ENCODE peak calls at places on chromosomes 16 and 17, in four cellular contexts. One of them, this sample, is unnamed.
A peak's percentile ranks its signal among the peaks of the same experiment; 100 is the strongest.

GRCh38 chr17:59490259-59490658 is 75.2 kb upstream of the DHX40 start:
- DNase-seq in endothelial cell of umbilical vein: no peak
- DNase-seq in mammary epithelial cell: no peak
- DNase-seq in SK-N-SH: no peak
- DNase-seq in this sample: no peak

GRCh38 chr16:65876200-65876498 is 490.3 kb upstream of the CDH5 start:
- DNase-seq in mammary epithelial cell: no peak
- DNase-seq in SK-N-SH: no peak
- DNase-seq in endothelial cell of umbilical vein: no peak
- DNase-seq in this sample: no peak

GRCh38 chr17:80765241-80766022 is 220.8 kb downstream of the RPTOR start:
- DNase-seq in SK-N-SH: no peak
- DNase-seq in mammary epithelial cell: no peak
- DNase-seq in endothelial cell of umbilical vein: no peak
- DNase-seq in this sample: no peak

GRCh38 chr17:37092701-37093100 is 143.9 kb downstream of the AATF start:
- DNase-seq in SK-N-SH: no peak
- DNase-seq in endothelial cell of umbilical vein: no peak
- DNase-seq in mammary epithelial cell: no peak
- DNase-seq in this sample: no peak

GRCh38 chr16:14338236-14338635 is 267.1 kb downstream of the MRTFB start:
- DNase-seq in endothelial cell of umbilical vein: no peak
- DNase-seq in mammary epithelial cell: no peak
- DNase-seq in SK-N-SH: no peak
- DNase-seq in this sample: no peak

GRCh38 chr17:65198653-65199382 is 61.6 kb downstream of the RGS9 start:
- DNase-seq in mammary epithelial cell: peak; percentile 35
- DNase-seq in endothelial cell of umbilical vein: peak; percentile 67
- DNase-seq in SK-N-SH: peak; percentile 90
- DNase-seq in this sample: no peak

GRCh38 chr16:85249418-85249817 is 137.1 kb upstream of the CIBAR2 start:
- DNase-seq in SK-N-SH: peak; percentile 68
- DNase-seq in endothelial cell of umbilical vein: no peak
- DNase-seq in mammary epithelial cell: no peak
- DNase-seq in this sample: no peak

GRCh38 chr17:80111702-80112470 is 10.5 kb downstream of the GAA start:
- DNase-seq in mammary epithelial cell: no peak
- DNase-seq in SK-N-SH: peak; percentile 56
- DNase-seq in endothelial cell of umbilical vein: no peak
- DNase-seq in this sample: no peak

GRCh38 chr17:63039342-63039741 is 73.3 kb downstream of the TANC2 start:
- DNase-seq in endothelial cell of umbilical vein: no peak
- DNase-seq in SK-N-SH: no peak
- DNase-seq in mammary epithelial cell: no peak
- DNase-seq in this sample: no peak

GRCh38 chr17:30378191-30378796 is 433 bp upstream of the CPD start:
- DNase-seq in SK-N-SH: peak; percentile 58
- DNase-seq in mammary epithelial cell: no peak
- DNase-seq in endothelial cell of umbilical vein: no peak
- DNase-seq in this sample: no peak

GRCh38 chr17:58344047-58344790 is 7.8 kb downstream of the SUPT4H1 start:
- DNase-seq in endothelial cell of umbilical vein: peak; percentile 5
- DNase-seq in mammary epithelial cell: no peak
- DNase-seq in SK-N-SH: no peak
- DNase-seq in this sample: no peak

GRCh38 chr17:70810609-70811008 is 641.3 kb downstream of the KCNJ2 start:
- DNase-seq in SK-N-SH: no peak
- DNase-seq in endothelial cell of umbilical vein: no peak
- DNase-seq in mammary epithelial cell: no peak
- DNase-seq in this sample: no peak

GRCh38 chr16:63904182-63904581 is 1217.7 kb downstream of the CDH11 start:
- DNase-seq in endothelial cell of umbilical vein: no peak
- DNase-seq in mammary epithelial cell: no peak
- DNase-seq in SK-N-SH: no peak
- DNase-seq in this sample: no peak

GRCh38 chr17:45240905-45241314 is 19.2 kb downstream of the FMNL1 start:
- DNase-seq in endothelial cell of umbilical vein: no peak
- DNase-seq in SK-N-SH: no peak
- DNase-seq in mammary epithelial cell: no peak
- DNase-seq in this sample: no peak

GRCh38 chr17:63601439-63602371 is 1.0 kb downstream of the TACO1 start:
- DNase-seq in endothelial cell of umbilical vein: peak; percentile 21
- DNase-seq in mammary epithelial cell: peak; percentile 14
- DNase-seq in SK-N-SH: no peak
- DNase-seq in this sample: no peak

GRCh38 chr17:43734376-43734775 is 24.2 kb downstream of the SOST start:
- DNase-seq in mammary epithelial cell: peak; percentile 69
- DNase-seq in SK-N-SH: no peak
- DNase-seq in endothelial cell of umbilical vein: no peak
- DNase-seq in this sample: no peak

GRCh38 chr17:58289869-58290268 is 9.1 kb upstream of the MPO start:
- DNase-seq in endothelial cell of umbilical vein: no peak
- DNase-seq in mammary epithelial cell: no peak
- DNase-seq in SK-N-SH: no peak
- DNase-seq in this sample: no peak

GRCh38 chr17:13626703-13627102 is 25.0 kb upstream of the HS3ST3A1 start:
- DNase-seq in mammary epithelial cell: peak; percentile 58
- DNase-seq in SK-N-SH: no peak
- DNase-seq in endothelial cell of umbilical vein: no peak
- DNase-seq in this sample: no peak

GRCh38 chr17:76151896-76152454 is 10.9 kb upstream of the FOXJ1 start:
- DNase-seq in endothelial cell of umbilical vein: no peak
- DNase-seq in mammary epithelial cell: no peak
- DNase-seq in SK-N-SH: no peak
- DNase-seq in this sample: no peak

GRCh38 chr17:45975640-45976295 is 23.3 kb upstream of the STH start:
- DNase-seq in SK-N-SH: no peak
- DNase-seq in endothelial cell of umbilical vein: no peak
- DNase-seq in mammary epithelial cell: no peak
- DNase-seq in this sample: no peak

GRCh38 chr17:75263051-75263450 is 1.4 kb downstream of the MRPS7 start:
- DNase-seq in endothelial cell of umbilical vein: no peak
- DNase-seq in mammary epithelial cell: no peak
- DNase-seq in SK-N-SH: no peak
- DNase-seq in this sample: no peak

GRCh38 chr16:81543571-81543970 is 99.0 kb downstream of the CMIP start:
- DNase-seq in mammary epithelial cell: no peak
- DNase-seq in SK-N-SH: no peak
- DNase-seq in endothelial cell of umbilical vein: peak; percentile 52
- DNase-seq in this sample: no peak

GRCh38 chr17:17943281-17943984 is 28.8 kb downstream of the TOM1L2 start:
- DNase-seq in endothelial cell of umbilical vein: no peak
- DNase-seq in SK-N-SH: no peak
- DNase-seq in mammary epithelial cell: no peak
- DNase-seq in this sample: no peak

GRCh38 chr17:55825213-55825612 is 74.4 kb downstream of the PCTP start:
- DNase-seq in mammary epithelial cell: peak; percentile 7
- DNase-seq in SK-N-SH: no peak
- DNase-seq in endothelial cell of umbilical vein: peak; percentile 8
- DNase-seq in this sample: no peak

GRCh38 chr17:38585056-38585804 is 20.5 kb downstream of the SRCIN1 start:
- DNase-seq in endothelial cell of umbilical vein: no peak
- DNase-seq in SK-N-SH: no peak
- DNase-seq in mammary epithelial cell: no peak
- DNase-seq in this sample: no peak

GRCh38 chr16:11312718-11313492 is 31.8 kb upstream of the PRM1 start:
- DNase-seq in endothelial cell of umbilical vein: no peak
- DNase-seq in SK-N-SH: no peak
- DNase-seq in mammary epithelial cell: no peak
- DNase-seq in this sample: no peak

GRCh38 chr17:17505610-17506171 is 9.5 kb upstream of the RASD1 start:
- DNase-seq in endothelial cell of umbilical vein: no peak
- DNase-seq in SK-N-SH: no peak
- DNase-seq in mammary epithelial cell: no peak
- DNase-seq in this sample: no peak

GRCh38 chr17:67503184-67503583 is 126.1 kb downstream of the PITPNC1 start:
- DNase-seq in SK-N-SH: no peak
- DNase-seq in mammary epithelial cell: peak; percentile 80
- DNase-seq in endothelial cell of umbilical vein: no peak
- DNase-seq in this sample: no peak

GRCh38 chr16:8814095-8814806 is 16.6 kb downstream of the PMM2 start:
- DNase-seq in mammary epithelial cell: no peak
- DNase-seq in SK-N-SH: no peak
- DNase-seq in endothelial cell of umbilical vein: no peak
- DNase-seq in this sample: no peak

GRCh38 chr17:39973496-39973895 is 7.1 kb upstream of the PSMD3 start:
- DNase-seq in endothelial cell of umbilical vein: no peak
- DNase-seq in SK-N-SH: no peak
- DNase-seq in mammary epithelial cell: peak; percentile 57
- DNase-seq in this sample: no peak

GRCh38 chr16:17305694-17306093 is 165.1 kb downstream of the XYLT1 start:
- DNase-seq in mammary epithelial cell: no peak
- DNase-seq in SK-N-SH: no peak
- DNase-seq in endothelial cell of umbilical vein: no peak
- DNase-seq in this sample: no peak

GRCh38 chr16:64445245-64445644 is 676.6 kb downstream of the CDH11 start:
- DNase-seq in mammary epithelial cell: no peak
- DNase-seq in endothelial cell of umbilical vein: no peak
- DNase-seq in SK-N-SH: no peak
- DNase-seq in this sample: no peak

GRCh38 chr16:83967838-83968482 is at the start of gene NECAB2:
- DNase-seq in endothelial cell of umbilical vein: peak; percentile 14
- DNase-seq in mammary epithelial cell: no peak
- DNase-seq in SK-N-SH: peak; percentile 94
- DNase-seq in this sample: no peak

GRCh38 chr17:1416414-1416813 is 16.4 kb upstream of the YWHAE start:
- DNase-seq in SK-N-SH: no peak
- DNase-seq in endothelial cell of umbilical vein: no peak
- DNase-seq in mammary epithelial cell: no peak
- DNase-seq in this sample: no peak
- H2AFZ ChIP-seq in SK-N-SH: no peak overlapping the region
- H2AFZ ChIP-seq in endothelial cell of umbilical vein: no peak overlapping the region
- H2AFZ ChIP-seq in mammary epithelial cell: no peak overlapping the region
- H2AFZ ChIP-seq in this sample: no peak overlapping the region

GRCh38 chr16:89097528-89097846 is 3.8 kb downstream of the ACSF3 start:
- DNase-seq in endothelial cell of umbilical vein: no peak
- DNase-seq in mammary epithelial cell: no peak
- DNase-seq in SK-N-SH: no peak
- DNase-seq in this sample: no peak
- TF ChIP-seq CTCF in endothelial cell of umbilical vein: no peak
- TF ChIP-seq CTCF in mammary epithelial cell: no peak
- TF ChIP-seq CTCF in SK-N-SH: no peak
- TF ChIP-seq CTCF in this sample: no peak

DNA sequence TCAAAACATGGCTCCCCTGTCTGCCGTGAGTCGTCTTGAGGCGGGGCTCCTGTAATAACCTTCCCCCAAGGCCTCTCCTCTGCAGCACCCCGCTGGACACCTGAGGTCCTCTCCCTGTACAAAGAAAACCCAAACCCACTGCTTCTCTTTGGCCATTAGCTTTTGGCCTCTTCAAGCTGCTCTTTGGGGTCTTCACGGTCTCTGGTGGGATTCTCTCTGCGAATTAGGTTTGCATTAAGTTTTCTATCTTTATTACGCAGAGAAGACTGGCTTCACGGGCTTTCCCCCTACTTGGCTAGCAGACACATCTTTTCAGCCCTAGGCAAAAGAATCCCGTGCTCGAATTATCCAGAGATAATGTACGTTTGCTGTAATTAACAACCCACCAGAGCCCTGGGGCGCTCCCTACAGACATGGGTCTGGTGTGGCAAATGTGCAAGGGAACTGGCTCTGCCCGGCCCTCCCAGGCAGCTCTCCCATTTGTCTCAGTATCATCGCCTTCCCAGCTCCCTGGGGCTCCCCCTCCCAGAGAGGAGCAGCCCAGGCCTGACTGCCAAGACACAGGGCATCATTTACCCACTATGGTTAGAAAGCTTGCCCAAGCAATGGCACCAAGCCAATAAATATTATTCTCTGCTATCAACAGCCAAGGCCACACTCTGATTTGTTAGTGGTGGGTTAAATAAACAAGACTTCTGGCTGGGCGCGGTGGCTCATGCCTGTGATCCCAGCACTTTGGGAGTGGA is 24.7 kb upstream of the KLHDC4 start:
- DNase-seq in SK-N-SH: peak; percentile 70
- DNase-seq in endothelial cell of umbilical vein: no peak
- DNase-seq in mammary epithelial cell: peak; percentile 89
- DNase-seq in this sample: peak; percentile 56
- H2AFZ ChIP-seq in SK-N-SH: no peak overlapping the region
- H2AFZ ChIP-seq in endothelial cell of umbilical vein: no peak overlapping the region
- H2AFZ ChIP-seq in mammary epithelial cell: no peak overlapping the region
- H2AFZ ChIP-seq in this sample: no peak overlapping the region

GRCh38 chr17:8904201-8904600 is 36.7 kb upstream of the PIK3R6 start:
- DNase-seq in endothelial cell of umbilical vein: no peak
- DNase-seq in mammary epithelial cell: no peak
- DNase-seq in SK-N-SH: no peak
- DNase-seq in this sample: no peak

GRCh38 chr17:8896641-8897635 is 29.5 kb upstream of the PIK3R6 start:
- DNase-seq in endothelial cell of umbilical vein: no peak
- DNase-seq in SK-N-SH: no peak
- DNase-seq in mammary epithelial cell: no peak
- DNase-seq in this sample: no peak

GRCh38 chr17:8900207-8900606 is 32.7 kb upstream of the PIK3R6 start:
- DNase-seq in mammary epithelial cell: no peak
- DNase-seq in endothelial cell of umbilical vein: no peak
- DNase-seq in SK-N-SH: no peak
- DNase-seq in this sample: no peak

GRCh38 chr17:8904686-8905085 is 37.2 kb upstream of the PIK3R6 start:
- DNase-seq in endothelial cell of umbilical vein: no peak
- DNase-seq in SK-N-SH: no peak
- DNase-seq in mammary epithelial cell: no peak
- DNase-seq in this sample: no peak

DNA sequence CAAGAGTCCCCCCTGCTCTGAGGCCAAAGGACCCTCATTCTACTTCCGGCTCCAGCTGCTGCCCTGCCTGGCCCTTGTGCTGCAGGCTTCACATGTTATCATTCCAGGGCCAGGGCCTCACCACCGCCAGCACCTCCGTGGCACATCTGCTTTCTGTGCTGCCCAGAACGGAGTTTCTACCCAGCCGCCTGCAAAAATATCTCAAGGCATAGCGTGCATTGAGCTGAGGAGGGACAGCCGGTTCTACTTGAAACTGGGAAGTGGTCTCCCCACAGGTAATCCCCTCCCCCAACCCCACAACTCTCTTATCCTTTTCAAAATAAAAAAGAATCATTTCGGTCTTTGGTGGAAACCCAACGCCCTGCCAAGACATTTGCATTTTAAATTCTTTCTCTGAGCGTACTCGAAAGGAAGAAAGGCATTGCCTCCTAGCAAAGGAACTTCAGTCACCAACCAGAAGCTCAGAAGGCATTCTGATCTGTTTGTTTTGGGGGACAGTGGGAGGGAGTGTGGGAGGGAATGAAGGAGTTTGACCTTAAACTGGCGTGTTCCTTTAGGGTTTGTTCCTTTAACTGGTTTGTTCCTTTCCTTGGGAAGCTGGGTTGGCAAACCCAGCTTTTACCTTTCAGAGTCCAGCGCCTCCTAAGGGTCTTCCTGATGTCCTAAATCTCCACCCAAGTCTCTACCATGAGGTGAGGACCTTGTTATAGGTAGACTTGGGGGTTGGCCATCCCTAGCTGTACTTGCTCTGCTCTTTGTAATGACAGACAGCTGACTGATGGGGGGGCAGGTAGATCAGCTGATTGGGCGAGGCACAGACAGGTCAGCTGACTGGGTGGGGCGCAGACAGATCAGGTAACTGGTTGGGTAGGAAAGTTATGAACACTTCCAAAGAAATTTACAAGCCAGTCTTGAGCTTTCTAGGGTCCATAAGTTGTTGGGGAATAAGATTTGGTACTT is 33.4 kb upstream of the PIK3R6 start:
- DNase-seq in mammary epithelial cell: no peak
- DNase-seq in SK-N-SH: no peak
- DNase-seq in endothelial cell of umbilical vein: no peak
- DNase-seq in this sample: no peak
- TF ChIP-seq CTCF in mammary epithelial cell: no peak
- TF ChIP-seq CTCF in SK-N-SH: no peak
- TF ChIP-seq CTCF in endothelial cell of umbilical vein: no peak
- TF ChIP-seq CTCF in this sample: no peak

This sample was measured in keratinocyte.